ENCODE peak calls at places on chromosomes 7 and 10, in four cellular contexts. One of them, this sample, is unnamed.

GRCh38 chr7:134420509-134421125 is 38.3 kb downstream of the AKR1B1 start:
- DNase-seq in AG04450: peak; percentile 7
- DNase-seq in fibroblast of pulmonary artery: peak; percentile 84
- DNase-seq in CD4-positive, alpha-beta memory T cell: no peak
- DNase-seq in this sample: no peak

GRCh38 chr7:140661124-140661523 is 11.6 kb upstream of the ADCK2 start:
- DNase-seq in AG04450: no peak
- DNase-seq in fibroblast of pulmonary artery: no peak
- DNase-seq in CD4-positive, alpha-beta memory T cell: no peak
- DNase-seq in this sample: no peak

GRCh38 chr10:42753126-42753506 is 29.5 kb upstream of the BMS1 start:
- DNase-seq in AG04450: peak; percentile 16
- DNase-seq in fibroblast of pulmonary artery: peak; percentile 78
- DNase-seq in CD4-positive, alpha-beta memory T cell: peak; percentile 56
- DNase-seq in this sample: peak; percentile 30

GRCh38 chr10:9275861-9276260 is 1221.4 kb downstream of the GATA3 start:
- DNase-seq in AG04450: no peak
- DNase-seq in fibroblast of pulmonary artery: no peak
- DNase-seq in CD4-positive, alpha-beta memory T cell: no peak
- DNase-seq in this sample: no peak

GRCh38 chr7:8511810-8512209 is 78.4 kb downstream of the NXPH1 start:
- DNase-seq in AG04450: no peak
- DNase-seq in fibroblast of pulmonary artery: no peak
- DNase-seq in CD4-positive, alpha-beta memory T cell: no peak
- DNase-seq in this sample: no peak

GRCh38 chr7:151046603-151047573 is 1.4 kb upstream of the ASIC3 start:
- DNase-seq in AG04450: no peak
- DNase-seq in fibroblast of pulmonary artery: peak; percentile 65
- DNase-seq in CD4-positive, alpha-beta memory T cell: no peak
- DNase-seq in this sample: no peak

GRCh38 chr7:137482466-137482865 is 138.9 kb upstream of the PTN start:
- DNase-seq in AG04450: no peak
- DNase-seq in fibroblast of pulmonary artery: no peak
- DNase-seq in CD4-positive, alpha-beta memory T cell: no peak
- DNase-seq in this sample: no peak

GRCh38 chr10:132142396-132143161 is 44.2 kb upstream of the DPYSL4 start:
- DNase-seq in AG04450: no peak
- DNase-seq in fibroblast of pulmonary artery: peak; percentile 14
- DNase-seq in CD4-positive, alpha-beta memory T cell: peak; percentile 46
- DNase-seq in this sample: no peak

GRCh38 chr7:55349126-55349525 is 16.0 kb upstream of the LANCL2 start:
- DNase-seq in AG04450: no peak
- DNase-seq in fibroblast of pulmonary artery: peak; percentile 20
- DNase-seq in CD4-positive, alpha-beta memory T cell: no peak
- DNase-seq in this sample: no peak

GRCh38 chr7:1290262-1291039 is 57.8 kb downstream of the UNCX start:
- DNase-seq in AG04450: no peak
- DNase-seq in fibroblast of pulmonary artery: peak; percentile 14
- DNase-seq in CD4-positive, alpha-beta memory T cell: peak; percentile 23
- DNase-seq in this sample: peak; percentile 34

GRCh38 chr10:30028452-30029045 is 30.8 kb downstream of the JCAD start:
- DNase-seq in AG04450: no peak
- DNase-seq in fibroblast of pulmonary artery: peak; percentile 21
- DNase-seq in CD4-positive, alpha-beta memory T cell: no peak
- DNase-seq in this sample: no peak

GRCh38 chr7:477626-478220 is 41.9 kb downstream of the PDGFA start:
- DNase-seq in AG04450: no peak
- DNase-seq in fibroblast of pulmonary artery: no peak
- DNase-seq in CD4-positive, alpha-beta memory T cell: no peak
- DNase-seq in this sample: no peak

GRCh38 chr10:69348824-69349541 is 67.7 kb downstream of the TACR2 start:
- DNase-seq in AG04450: peak; percentile 74
- DNase-seq in fibroblast of pulmonary artery: peak; percentile 94
- DNase-seq in CD4-positive, alpha-beta memory T cell: peak; percentile 16
- DNase-seq in this sample: no peak

GRCh38 chr10:35394411-35394851 is 58.1 kb downstream of the CCNY start:
- DNase-seq in AG04450: no peak
- DNase-seq in fibroblast of pulmonary artery: no peak
- DNase-seq in CD4-positive, alpha-beta memory T cell: no peak
- DNase-seq in this sample: no peak

GRCh38 chr10:121312582-121312981 is 285.7 kb downstream of the FGFR2 start:
- DNase-seq in AG04450: no peak
- DNase-seq in fibroblast of pulmonary artery: peak; percentile 1
- DNase-seq in CD4-positive, alpha-beta memory T cell: no peak
- DNase-seq in this sample: no peak

GRCh38 chr7:30146127-30146612 is 11.4 kb downstream of the MTURN start:
- DNase-seq in AG04450: no peak
- DNase-seq in fibroblast of pulmonary artery: peak; percentile 21
- DNase-seq in CD4-positive, alpha-beta memory T cell: no peak
- DNase-seq in this sample: peak; percentile 77

GRCh38 chr10:119441151-119441821 is 101.2 kb downstream of the RGS10 start:
- DNase-seq in AG04450: peak; percentile 43
- DNase-seq in fibroblast of pulmonary artery: peak; percentile 95
- DNase-seq in CD4-positive, alpha-beta memory T cell: no peak
- DNase-seq in this sample: no peak

GRCh38 chr7:32347244-32347828 is 142.8 kb downstream of the LSM5 start:
- DNase-seq in AG04450: no peak
- DNase-seq in fibroblast of pulmonary artery: peak; percentile 33
- DNase-seq in CD4-positive, alpha-beta memory T cell: no peak
- DNase-seq in this sample: peak; percentile 24

GRCh38 chr7:101882595-101883564 is 65.5 kb downstream of the CUX1 start:
- DNase-seq in AG04450: peak; percentile 100
- DNase-seq in fibroblast of pulmonary artery: peak; percentile 100
- DNase-seq in CD4-positive, alpha-beta memory T cell: no peak
- DNase-seq in this sample: no peak

GRCh38 chr10:6838118-6838517 is 258.0 kb upstream of the PRKCQ start:
- DNase-seq in AG04450: no peak
- DNase-seq in fibroblast of pulmonary artery: no peak
- DNase-seq in CD4-positive, alpha-beta memory T cell: no peak
- DNase-seq in this sample: peak; percentile 28

GRCh38 chr7:112266595-112267270 is 60.2 kb downstream of the ZNF277 start:
- DNase-seq in AG04450: no peak
- DNase-seq in fibroblast of pulmonary artery: peak; percentile 56
- DNase-seq in CD4-positive, alpha-beta memory T cell: no peak
- DNase-seq in this sample: no peak

GRCh38 chr10:66414943-66415342 is 510.9 kb upstream of the LRRTM3 start:
- DNase-seq in AG04450: no peak
- DNase-seq in fibroblast of pulmonary artery: no peak
- DNase-seq in CD4-positive, alpha-beta memory T cell: no peak
- DNase-seq in this sample: no peak
- H3K4me3 ChIP-seq in AG04450: no peak overlapping the region
- H3K4me3 ChIP-seq in fibroblast of pulmonary artery: no peak overlapping the region
- H3K4me3 ChIP-seq in CD4-positive, alpha-beta memory T cell: no peak overlapping the region
- H3K4me3 ChIP-seq in this sample: no peak overlapping the region

GRCh38 chr10:31928531-31929259 is at the start of gene ARHGAP12:
- DNase-seq in AG04450: peak; percentile 37
- DNase-seq in fibroblast of pulmonary artery: peak; percentile 82
- DNase-seq in CD4-positive, alpha-beta memory T cell: peak; percentile 85
- DNase-seq in this sample: peak; percentile 32

GRCh38 chr10:31927597-31928530 is 767 bp downstream of the ARHGAP12 start:
- DNase-seq in AG04450: no peak
- DNase-seq in fibroblast of pulmonary artery: peak; percentile 46
- DNase-seq in CD4-positive, alpha-beta memory T cell: peak; percentile 61
- DNase-seq in this sample: peak; percentile 46

GRCh38 chr10:31932838-31933237 is 4.2 kb upstream of the ARHGAP12 start:
- DNase-seq in AG04450: no peak
- DNase-seq in fibroblast of pulmonary artery: no peak
- DNase-seq in CD4-positive, alpha-beta memory T cell: no peak
- DNase-seq in this sample: no peak

GRCh38 chr10:31929260-31929985 is 792 bp upstream of the ARHGAP12 start:
- DNase-seq in AG04450: no peak
- DNase-seq in fibroblast of pulmonary artery: peak; percentile 30
- DNase-seq in CD4-positive, alpha-beta memory T cell: peak; percentile 24
- DNase-seq in this sample: peak; percentile 46

GRCh38 chr10:31929986-31930675 is 1.5 kb upstream of the ARHGAP12 start:
- DNase-seq in AG04450: no peak
- DNase-seq in fibroblast of pulmonary artery: peak; percentile 20
- DNase-seq in CD4-positive, alpha-beta memory T cell: peak; percentile 59
- DNase-seq in this sample: peak; percentile 90
- H3K4me3 ChIP-seq in AG04450: peak overlapping the region; percentile 83
- H3K4me3 ChIP-seq in fibroblast of pulmonary artery: peak overlapping the region; percentile 79
- H3K4me3 ChIP-seq in CD4-positive, alpha-beta memory T cell: peak overlapping the region; percentile 57
- H3K4me3 ChIP-seq in this sample: peak overlapping the region; percentile 76

GRCh38 chr7:121085922-121086321 is 97.4 kb downstream of the CPED1 start:
- DNase-seq in AG04450: no peak
- DNase-seq in fibroblast of pulmonary artery: peak; percentile 59
- DNase-seq in CD4-positive, alpha-beta memory T cell: no peak
- DNase-seq in this sample: no peak
- H3K4me3 ChIP-seq in AG04450: no peak overlapping the region
- H3K4me3 ChIP-seq in fibroblast of pulmonary artery: no peak overlapping the region
- H3K4me3 ChIP-seq in CD4-positive, alpha-beta memory T cell: no peak overlapping the region
- H3K4me3 ChIP-seq in this sample: no peak overlapping the region

DNA sequence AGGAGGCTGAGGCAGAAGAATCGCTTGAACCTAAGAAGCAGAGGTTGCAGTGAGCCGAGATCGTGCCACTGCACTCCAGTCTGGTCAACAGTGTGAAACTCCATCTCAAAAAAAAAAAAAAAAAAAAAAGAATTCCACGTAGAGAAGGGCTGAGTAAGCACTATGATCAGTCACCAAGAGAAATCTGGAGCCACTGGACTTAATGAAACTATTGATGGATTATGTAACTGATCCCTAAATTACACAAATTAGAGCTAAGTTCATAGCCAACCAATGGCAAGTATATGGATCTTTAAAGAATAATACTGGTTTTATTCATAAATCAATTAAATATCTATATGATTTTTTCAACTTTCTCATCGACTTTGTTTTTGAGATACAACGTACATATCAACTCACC is 72.2 kb upstream of the ABLIM1 start:
- DNase-seq in AG04450: no peak
- DNase-seq in fibroblast of pulmonary artery: no peak
- DNase-seq in CD4-positive, alpha-beta memory T cell: no peak
- DNase-seq in this sample: no peak
- H3K4me3 ChIP-seq in AG04450: no peak overlapping the region
- H3K4me3 ChIP-seq in fibroblast of pulmonary artery: no peak overlapping the region
- H3K4me3 ChIP-seq in CD4-positive, alpha-beta memory T cell: no peak overlapping the region
- H3K4me3 ChIP-seq in this sample: no peak overlapping the region

GRCh38 chr7:71776726-71777125 is 635.4 kb downstream of the CALN1 start:
- DNase-seq in AG04450: no peak
- DNase-seq in fibroblast of pulmonary artery: no peak
- DNase-seq in CD4-positive, alpha-beta memory T cell: no peak
- DNase-seq in this sample: no peak

GRCh38 chr7:71777278-71777677 is 634.9 kb downstream of the CALN1 start:
- DNase-seq in AG04450: no peak
- DNase-seq in fibroblast of pulmonary artery: no peak
- DNase-seq in CD4-positive, alpha-beta memory T cell: no peak
- DNase-seq in this sample: no peak

GRCh38 chr7:71780282-71780681 is 631.9 kb downstream of the CALN1 start:
- DNase-seq in AG04450: no peak
- DNase-seq in fibroblast of pulmonary artery: no peak
- DNase-seq in CD4-positive, alpha-beta memory T cell: no peak
- DNase-seq in this sample: no peak

GRCh38 chr7:71772783-71773182 is 639.4 kb downstream of the CALN1 start:
- DNase-seq in AG04450: no peak
- DNase-seq in fibroblast of pulmonary artery: no peak
- DNase-seq in CD4-positive, alpha-beta memory T cell: no peak
- DNase-seq in this sample: no peak

DNA sequence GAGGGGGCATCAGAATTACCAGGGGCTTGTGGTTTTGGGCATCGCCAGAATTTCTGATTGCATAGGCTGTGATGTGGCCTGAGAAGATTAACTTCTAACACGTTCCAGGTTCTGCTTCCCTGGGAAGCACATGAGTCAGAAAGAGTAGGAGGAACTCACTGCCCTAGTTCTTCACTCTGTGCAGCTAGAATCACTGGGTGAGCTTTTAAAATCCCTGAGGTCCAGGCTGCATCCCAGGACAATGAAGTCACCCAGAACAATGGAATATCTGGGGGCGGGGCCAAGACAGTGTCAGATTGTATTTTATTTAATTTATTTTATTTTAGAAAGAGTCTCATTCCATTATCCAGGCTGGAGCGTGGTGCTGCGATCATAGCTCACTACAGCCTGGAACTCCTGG is 636.5 kb downstream of the CALN1 start:
- DNase-seq in AG04450: no peak
- DNase-seq in fibroblast of pulmonary artery: no peak
- DNase-seq in CD4-positive, alpha-beta memory T cell: no peak
- DNase-seq in this sample: no peak
- H3K4me3 ChIP-seq in AG04450: no peak overlapping the region
- H3K4me3 ChIP-seq in fibroblast of pulmonary artery: no peak overlapping the region
- H3K4me3 ChIP-seq in CD4-positive, alpha-beta memory T cell: no peak overlapping the region
- H3K4me3 ChIP-seq in this sample: no peak overlapping the region

This sample was measured in Jurkat, Clone E6-1.